ENCODE peak calls at places on chromosomes 3 and 15, in eight cellular contexts. One of them, this sample, is unnamed.

GRCh38 chr3:110881069-110881468 is 190.5 kb upstream of the NECTIN3 start:
- DNase-seq in SK-N-MC: no peak
- DNase-seq in cardiac muscle cell: peak; percentile 55
- DNase-seq in HTR-8/SVneo: peak; percentile 8
- DNase-seq in activated CD8-positive, alpha-beta memory T cell treated with anti-CD3 and anti-CD28 coated beads for 24 hours: no peak
- DNase-seq in activated T-cell treated with anti-CD3 and anti-CD28 coated beads for 1 hour: no peak
- DNase-seq in CD8-positive, alpha-beta memory T cell: no peak
- DNase-seq in adrenal gland: peak; percentile 33
- DNase-seq in this sample: no peak

GRCh38 chr3:23805881-23806321 is at the start of gene UBE2E1:
- DNase-seq in SK-N-MC: no peak
- DNase-seq in cardiac muscle cell: peak; percentile 84
- DNase-seq in HTR-8/SVneo: peak; percentile 60
- DNase-seq in activated CD8-positive, alpha-beta memory T cell treated with anti-CD3 and anti-CD28 coated beads for 24 hours: peak; percentile 84
- DNase-seq in activated T-cell treated with anti-CD3 and anti-CD28 coated beads for 1 hour: peak; percentile 54
- DNase-seq in CD8-positive, alpha-beta memory T cell: peak; percentile 89
- DNase-seq in adrenal gland: peak; percentile 66
- DNase-seq in this sample: peak; percentile 46

GRCh38 chr3:111594205-111594604 is 941 bp downstream of the ZBED2 start:
- DNase-seq in SK-N-MC: no peak
- DNase-seq in cardiac muscle cell: peak; percentile 23
- DNase-seq in HTR-8/SVneo: peak; percentile 23
- DNase-seq in activated CD8-positive, alpha-beta memory T cell treated with anti-CD3 and anti-CD28 coated beads for 24 hours: no peak
- DNase-seq in activated T-cell treated with anti-CD3 and anti-CD28 coated beads for 1 hour: no peak
- DNase-seq in CD8-positive, alpha-beta memory T cell: no peak
- DNase-seq in adrenal gland: no peak
- DNase-seq in this sample: no peak

GRCh38 chr3:28150465-28151206 is 90.8 kb upstream of the CMC1 start:
- DNase-seq in SK-N-MC: no peak
- DNase-seq in cardiac muscle cell: peak; percentile 71
- DNase-seq in HTR-8/SVneo: no peak
- DNase-seq in activated CD8-positive, alpha-beta memory T cell treated with anti-CD3 and anti-CD28 coated beads for 24 hours: no peak
- DNase-seq in activated T-cell treated with anti-CD3 and anti-CD28 coated beads for 1 hour: no peak
- DNase-seq in CD8-positive, alpha-beta memory T cell: no peak
- DNase-seq in adrenal gland: no peak
- DNase-seq in this sample: no peak

GRCh38 chr3:188097786-188098185 is 56.2 kb upstream of the LPP start:
- DNase-seq in SK-N-MC: no peak
- DNase-seq in cardiac muscle cell: no peak
- DNase-seq in HTR-8/SVneo: no peak
- DNase-seq in activated CD8-positive, alpha-beta memory T cell treated with anti-CD3 and anti-CD28 coated beads for 24 hours: no peak
- DNase-seq in activated T-cell treated with anti-CD3 and anti-CD28 coated beads for 1 hour: no peak
- DNase-seq in CD8-positive, alpha-beta memory T cell: no peak
- DNase-seq in adrenal gland: no peak
- DNase-seq in this sample: no peak

GRCh38 chr3:13016083-13016725 is 57.0 kb downstream of the IQSEC1 start:
- DNase-seq in SK-N-MC: no peak
- DNase-seq in cardiac muscle cell: no peak
- DNase-seq in HTR-8/SVneo: no peak
- DNase-seq in activated CD8-positive, alpha-beta memory T cell treated with anti-CD3 and anti-CD28 coated beads for 24 hours: no peak
- DNase-seq in activated T-cell treated with anti-CD3 and anti-CD28 coated beads for 1 hour: peak; percentile 45
- DNase-seq in CD8-positive, alpha-beta memory T cell: peak; percentile 74
- DNase-seq in adrenal gland: peak; percentile 58
- DNase-seq in this sample: no peak

GRCh38 chr15:79615754-79616153 is 183.6 kb downstream of the MINAR1 start:
- DNase-seq in SK-N-MC: no peak
- DNase-seq in cardiac muscle cell: no peak
- DNase-seq in HTR-8/SVneo: no peak
- DNase-seq in activated CD8-positive, alpha-beta memory T cell treated with anti-CD3 and anti-CD28 coated beads for 24 hours: no peak
- DNase-seq in activated T-cell treated with anti-CD3 and anti-CD28 coated beads for 1 hour: no peak
- DNase-seq in CD8-positive, alpha-beta memory T cell: no peak
- DNase-seq in adrenal gland: peak; percentile 20
- DNase-seq in this sample: no peak

GRCh38 chr15:68371160-68371559 is 60.8 kb downstream of the ITGA11 start:
- DNase-seq in SK-N-MC: no peak
- DNase-seq in cardiac muscle cell: no peak
- DNase-seq in HTR-8/SVneo: no peak
- DNase-seq in activated CD8-positive, alpha-beta memory T cell treated with anti-CD3 and anti-CD28 coated beads for 24 hours: no peak
- DNase-seq in activated T-cell treated with anti-CD3 and anti-CD28 coated beads for 1 hour: no peak
- DNase-seq in CD8-positive, alpha-beta memory T cell: no peak
- DNase-seq in adrenal gland: no peak
- DNase-seq in this sample: no peak

GRCh38 chr15:101158166-101159095 is 93.4 kb downstream of the CHSY1 start:
- DNase-seq in SK-N-MC: no peak
- DNase-seq in cardiac muscle cell: no peak
- DNase-seq in HTR-8/SVneo: no peak
- DNase-seq in activated CD8-positive, alpha-beta memory T cell treated with anti-CD3 and anti-CD28 coated beads for 24 hours: no peak
- DNase-seq in activated T-cell treated with anti-CD3 and anti-CD28 coated beads for 1 hour: no peak
- DNase-seq in CD8-positive, alpha-beta memory T cell: no peak
- DNase-seq in adrenal gland: no peak
- DNase-seq in this sample: no peak

GRCh38 chr15:99185731-99186130 is 63.6 kb downstream of the TTC23 start:
- DNase-seq in SK-N-MC: no peak
- DNase-seq in cardiac muscle cell: no peak
- DNase-seq in HTR-8/SVneo: no peak
- DNase-seq in activated CD8-positive, alpha-beta memory T cell treated with anti-CD3 and anti-CD28 coated beads for 24 hours: no peak
- DNase-seq in activated T-cell treated with anti-CD3 and anti-CD28 coated beads for 1 hour: no peak
- DNase-seq in CD8-positive, alpha-beta memory T cell: no peak
- DNase-seq in adrenal gland: no peak
- DNase-seq in this sample: no peak

GRCh38 chr3:37673391-37673790 is 188.3 kb upstream of the CTDSPL start:
- DNase-seq in SK-N-MC: no peak
- DNase-seq in cardiac muscle cell: no peak
- DNase-seq in HTR-8/SVneo: no peak
- DNase-seq in activated CD8-positive, alpha-beta memory T cell treated with anti-CD3 and anti-CD28 coated beads for 24 hours: no peak
- DNase-seq in activated T-cell treated with anti-CD3 and anti-CD28 coated beads for 1 hour: no peak
- DNase-seq in CD8-positive, alpha-beta memory T cell: no peak
- DNase-seq in adrenal gland: no peak
- DNase-seq in this sample: no peak

GRCh38 chr15:77710171-77710570 is 77.5 kb upstream of the LINGO1 start:
- DNase-seq in SK-N-MC: no peak
- DNase-seq in cardiac muscle cell: no peak
- DNase-seq in HTR-8/SVneo: no peak
- DNase-seq in activated CD8-positive, alpha-beta memory T cell treated with anti-CD3 and anti-CD28 coated beads for 24 hours: no peak
- DNase-seq in activated T-cell treated with anti-CD3 and anti-CD28 coated beads for 1 hour: no peak
- DNase-seq in CD8-positive, alpha-beta memory T cell: no peak
- DNase-seq in adrenal gland: no peak
- DNase-seq in this sample: no peak

GRCh38 chr15:69673236-69673881 is 220.7 kb downstream of the RPLP1 start:
- DNase-seq in SK-N-MC: no peak
- DNase-seq in cardiac muscle cell: no peak
- DNase-seq in HTR-8/SVneo: no peak
- DNase-seq in activated CD8-positive, alpha-beta memory T cell treated with anti-CD3 and anti-CD28 coated beads for 24 hours: no peak
- DNase-seq in activated T-cell treated with anti-CD3 and anti-CD28 coated beads for 1 hour: no peak
- DNase-seq in CD8-positive, alpha-beta memory T cell: no peak
- DNase-seq in adrenal gland: no peak
- DNase-seq in this sample: no peak

GRCh38 chr3:181056276-181056675 is 66.7 kb upstream of the DNAJC19 start:
- DNase-seq in SK-N-MC: no peak
- DNase-seq in cardiac muscle cell: no peak
- DNase-seq in HTR-8/SVneo: no peak
- DNase-seq in activated CD8-positive, alpha-beta memory T cell treated with anti-CD3 and anti-CD28 coated beads for 24 hours: no peak
- DNase-seq in activated T-cell treated with anti-CD3 and anti-CD28 coated beads for 1 hour: no peak
- DNase-seq in CD8-positive, alpha-beta memory T cell: no peak
- DNase-seq in adrenal gland: no peak
- DNase-seq in this sample: no peak

GRCh38 chr15:52139599-52140462 is 27.3 kb upstream of the BCL2L10 start:
- DNase-seq in SK-N-MC: no peak
- DNase-seq in cardiac muscle cell: peak; percentile 79
- DNase-seq in HTR-8/SVneo: peak; percentile 69
- DNase-seq in activated CD8-positive, alpha-beta memory T cell treated with anti-CD3 and anti-CD28 coated beads for 24 hours: peak; percentile 85
- DNase-seq in activated T-cell treated with anti-CD3 and anti-CD28 coated beads for 1 hour: peak; percentile 61
- DNase-seq in CD8-positive, alpha-beta memory T cell: peak; percentile 61
- DNase-seq in adrenal gland: peak; percentile 78
- DNase-seq in this sample: peak; percentile 53

GRCh38 chr15:79769933-79770332 is 126.9 kb downstream of the MTHFS start:
- DNase-seq in SK-N-MC: no peak
- DNase-seq in cardiac muscle cell: no peak
- DNase-seq in HTR-8/SVneo: no peak
- DNase-seq in activated CD8-positive, alpha-beta memory T cell treated with anti-CD3 and anti-CD28 coated beads for 24 hours: no peak
- DNase-seq in activated T-cell treated with anti-CD3 and anti-CD28 coated beads for 1 hour: no peak
- DNase-seq in CD8-positive, alpha-beta memory T cell: no peak
- DNase-seq in adrenal gland: no peak
- DNase-seq in this sample: no peak

GRCh38 chr3:151837057-151837456 is 23.1 kb downstream of the AADAC start:
- DNase-seq in SK-N-MC: peak; percentile 70
- DNase-seq in cardiac muscle cell: peak; percentile 65
- DNase-seq in HTR-8/SVneo: peak; percentile 49
- DNase-seq in activated CD8-positive, alpha-beta memory T cell treated with anti-CD3 and anti-CD28 coated beads for 24 hours: no peak
- DNase-seq in activated T-cell treated with anti-CD3 and anti-CD28 coated beads for 1 hour: no peak
- DNase-seq in CD8-positive, alpha-beta memory T cell: no peak
- DNase-seq in adrenal gland: no peak
- DNase-seq in this sample: no peak

This sample was measured in effector CD8-positive, alpha-beta T cell.